ENCODE peak calls at places on chromosomes 12 and 14, in seven cellular contexts. E, B, I, J, N, L and Q are unnamed samples.

GRCh38 chr12:58895053-58895452 is 25.3 kb downstream of the LRIG3 start:
- DNase-seq in E (no peak), B (no peak), I (no peak), J (no peak), N (no peak), L (no peak), Q (no peak)

GRCh38 chr12:9941838-9942237 is 9.7 kb upstream of the CLEC2A start:
- DNase-seq in E (no peak), B (no peak), I (no peak), J (no peak), N (no peak), L (no peak), Q (no peak)

GRCh38 chr14:74348735-74349463 is 628 bp downstream of the VRTN start:
- DNase-seq in E (no peak), B (no peak), I (no peak), J (no peak), N (no peak), L (no peak), Q (no peak)

GRCh38 chr12:98397323-98398105 is 117.9 kb upstream of the TMPO start:
- DNase-seq in E (peak), B (peak), I (peak), J (peak), N (peak), L (peak), Q (peak)

GRCh38 chr14:54640480-54640879 is 73.6 kb downstream of the SAMD4A start:
- DNase-seq in E (no peak), B (no peak), I (no peak), J (no peak), N (no peak), L (no peak), Q (no peak)

GRCh38 chr14:73599494-73599893 is 7.8 kb downstream of the ACOT4 start:
- DNase-seq in E (no peak), B (no peak), I (no peak), J (no peak), N (no peak), L (no peak), Q (no peak)

GRCh38 chr14:24427537-24428508 is 1.6 kb downstream of the CBLN3 start:
- DNase-seq in E (no peak), B (no peak), I (no peak), J (no peak), N (no peak), L (no peak), Q (no peak)

GRCh38 chr12:101841069-101841468 is 10.3 kb upstream of the GNPTAB start:
- DNase-seq in E (no peak), B (no peak), I (no peak), J (no peak), N (no peak), L (no peak), Q (no peak)

GRCh38 chr14:65533736-65534404 is 121.3 kb downstream of the FUT8 start:
- DNase-seq in E (no peak), B (no peak), I (no peak), J (no peak), N (no peak), L (no peak), Q (no peak)

GRCh38 chr14:80636071-80636470 is 305.5 kb downstream of the CEP128 start:
- DNase-seq in E (no peak), B (no peak), I (no peak), J (no peak), N (peak), L (no peak), Q (no peak)